ENCODE peak calls at places on chromosomes 11 and 22, in four cellular contexts. One of them, this sample, is unnamed.
A peak's percentile ranks its signal among the peaks of the same experiment; 100 is the strongest.

GRCh38 chr22:45317551-45318167 is 7.9 kb downstream of the FAM118A start:
- DNase-seq in WTC11: peak; percentile 41
- DNase-seq in fibroblast of mammary gland: peak; percentile 57
- DNase-seq in A549: no peak
- DNase-seq in this sample: peak; percentile 45

GRCh38 chr11:14148653-14149273 is 186.2 kb downstream of the SPON1 start:
- DNase-seq in WTC11: no peak
- DNase-seq in A549: peak; percentile 10
- DNase-seq in fibroblast of mammary gland: peak; percentile 59
- DNase-seq in this sample: no peak

GRCh38 chr11:130451261-130452019 is 3.0 kb downstream of the ADAMTS15 start:
- DNase-seq in WTC11: no peak
- DNase-seq in A549: no peak
- DNase-seq in fibroblast of mammary gland: peak; percentile 93
- DNase-seq in this sample: no peak

GRCh38 chr11:355581-356458 is 13.5 kb upstream of the B4GALNT4 start:
- DNase-seq in A549: peak; percentile 84
- DNase-seq in fibroblast of mammary gland: peak; percentile 92
- DNase-seq in WTC11: peak; percentile 93
- DNase-seq in this sample: peak; percentile 84

GRCh38 chr11:83025267-83025704 is 46.4 kb downstream of the RAB30 start:
- DNase-seq in fibroblast of mammary gland: no peak
- DNase-seq in WTC11: no peak
- DNase-seq in A549: no peak
- DNase-seq in this sample: no peak

GRCh38 chr11:29318134-29318845 is 698.5 kb downstream of the KCNA4 start:
- DNase-seq in WTC11: no peak
- DNase-seq in A549: no peak
- DNase-seq in fibroblast of mammary gland: peak; percentile 51
- DNase-seq in this sample: no peak

GRCh38 chr11:41316726-41317125 is 142.7 kb downstream of the LRRC4C start:
- DNase-seq in WTC11: no peak
- DNase-seq in A549: no peak
- DNase-seq in fibroblast of mammary gland: no peak
- DNase-seq in this sample: no peak

GRCh38 chr11:7204778-7205177 is 46.9 kb upstream of the SYT9 start:
- DNase-seq in A549: no peak
- DNase-seq in WTC11: no peak
- DNase-seq in fibroblast of mammary gland: peak; percentile 8
- DNase-seq in this sample: no peak

GRCh38 chr11:116109228-116109627 is 605.0 kb upstream of the CADM1 start:
- DNase-seq in A549: peak; percentile 39
- DNase-seq in fibroblast of mammary gland: peak; percentile 29
- DNase-seq in WTC11: no peak
- DNase-seq in this sample: peak; percentile 3

GRCh38 chr22:44277404-44278135 is 35.2 kb downstream of the SHISAL1 start:
- DNase-seq in WTC11: no peak
- DNase-seq in fibroblast of mammary gland: no peak
- DNase-seq in A549: no peak
- DNase-seq in this sample: no peak

GRCh38 chr11:65627202-65627601 is 10.7 kb upstream of the SIPA1 start:
- DNase-seq in fibroblast of mammary gland: no peak
- DNase-seq in A549: no peak
- DNase-seq in WTC11: no peak
- DNase-seq in this sample: no peak

GRCh38 chr22:49072996-49073645 is 754.6 kb downstream of the BRD1 start:
- DNase-seq in WTC11: no peak
- DNase-seq in fibroblast of mammary gland: no peak
- DNase-seq in A549: no peak
- DNase-seq in this sample: no peak

GRCh38 chr22:49737101-49737551 is 90.5 kb downstream of the BRD1 start:
- DNase-seq in fibroblast of mammary gland: no peak
- DNase-seq in A549: no peak
- DNase-seq in WTC11: no peak
- DNase-seq in this sample: no peak

GRCh38 chr11:88544656-88545280 is 207.2 kb upstream of the CTSC start:
- DNase-seq in WTC11: no peak
- DNase-seq in A549: no peak
- DNase-seq in fibroblast of mammary gland: peak; percentile 89
- DNase-seq in this sample: no peak

GRCh38 chr11:57358543-57358961 is 20.4 kb downstream of the P2RX3 start:
- DNase-seq in A549: no peak
- DNase-seq in fibroblast of mammary gland: peak; percentile 23
- DNase-seq in WTC11: no peak
- DNase-seq in this sample: no peak

GRCh38 chr11:70603064-70603755 is 204.9 kb downstream of the CTTN start:
- DNase-seq in fibroblast of mammary gland: no peak
- DNase-seq in A549: no peak
- DNase-seq in WTC11: no peak
- DNase-seq in this sample: no peak

GRCh38 chr11:111205622-111206385 is 39.7 kb upstream of the POU2AF2 start:
- DNase-seq in WTC11: no peak
- DNase-seq in fibroblast of mammary gland: peak; percentile 13
- DNase-seq in A549: no peak
- DNase-seq in this sample: no peak

GRCh38 chr11:2378527-2379210 is 1.6 kb downstream of the CD81 start:
- DNase-seq in A549: no peak
- DNase-seq in fibroblast of mammary gland: peak; percentile 88
- DNase-seq in WTC11: no peak
- DNase-seq in this sample: no peak

DNA sequence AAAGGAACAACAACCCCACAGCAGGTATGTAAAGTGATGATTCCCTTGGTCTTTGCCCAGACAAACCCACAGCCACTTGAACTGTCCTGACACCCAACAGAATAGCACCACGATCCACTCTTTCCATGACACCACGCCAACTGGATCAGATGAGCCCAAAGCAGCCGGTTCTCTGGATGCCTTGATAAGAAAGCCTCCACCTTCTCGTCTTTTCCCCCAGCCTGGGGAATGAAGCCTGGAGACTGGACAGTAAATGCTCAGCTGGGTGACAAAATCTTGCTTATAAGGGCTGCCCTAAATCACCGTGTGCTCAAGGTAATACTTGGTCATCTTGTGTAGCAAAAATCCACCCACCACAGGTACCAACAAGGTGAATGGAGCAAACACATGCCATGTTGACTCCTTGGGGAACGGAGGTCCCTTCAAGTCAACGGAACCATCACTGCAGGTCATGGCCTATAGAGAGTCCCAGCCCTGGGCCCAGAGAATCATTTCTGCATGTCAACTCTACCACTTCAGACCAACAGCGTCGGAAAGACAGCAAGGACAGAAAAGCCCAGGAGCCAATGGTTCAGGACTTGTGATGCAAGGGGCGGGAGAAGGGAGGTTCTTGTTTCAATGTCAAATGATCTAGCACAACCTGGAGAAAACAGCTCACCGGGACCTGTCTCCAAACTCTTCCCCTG is 2.2 kb upstream of the MYO18B start:
- DNase-seq in fibroblast of mammary gland: no peak
- DNase-seq in WTC11: no peak
- DNase-seq in A549: no peak
- DNase-seq in this sample: no peak
- TF ChIP-seq CTCF in fibroblast of mammary gland: no peak
- TF ChIP-seq CTCF in WTC11: no peak
- TF ChIP-seq CTCF in A549: no peak
- TF ChIP-seq CTCF in this sample: no peak

DNA sequence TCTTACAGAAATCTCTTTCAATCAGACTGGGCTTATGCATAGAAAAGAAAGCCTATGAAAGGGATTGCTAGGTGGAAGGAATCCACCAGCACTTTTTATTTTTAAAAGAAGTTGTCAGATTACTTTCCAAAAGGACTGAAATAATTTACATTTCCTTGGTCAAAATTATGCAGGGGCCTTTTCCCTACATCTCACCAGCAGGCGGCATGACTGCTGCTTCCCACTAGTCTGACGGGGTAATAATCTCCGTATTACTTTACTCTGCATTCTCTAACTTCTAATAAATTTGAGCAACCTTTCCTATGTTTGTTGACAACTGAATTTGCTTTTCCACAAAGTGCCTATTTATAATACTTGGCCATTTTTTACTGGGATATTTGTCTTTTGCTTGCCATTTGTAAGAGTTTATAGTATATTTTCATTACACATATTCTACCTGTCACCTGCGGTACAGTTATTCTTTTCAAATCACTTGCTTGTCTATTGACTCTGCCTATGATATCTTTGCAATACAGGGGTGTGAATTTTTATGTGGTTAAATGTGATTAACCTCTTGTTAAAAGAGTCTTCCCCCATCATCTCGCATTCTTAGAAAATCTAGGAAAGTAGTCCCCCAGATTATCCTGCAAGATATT is 51.9 kb upstream of the USP47 start:
- DNase-seq in fibroblast of mammary gland: peak; percentile 23
- DNase-seq in WTC11: no peak
- DNase-seq in A549: peak; percentile 41
- DNase-seq in this sample: peak; percentile 38
- TF ChIP-seq CTCF in fibroblast of mammary gland: peak; percentile 59
- TF ChIP-seq CTCF in WTC11: no peak
- TF ChIP-seq CTCF in A549: peak; percentile 82
- TF ChIP-seq CTCF in this sample: peak; percentile 47

GRCh38 chr22:32562916-32563315 is 88.3 kb downstream of the FBXO7 start:
- DNase-seq in WTC11: no peak
- DNase-seq in fibroblast of mammary gland: peak; percentile 29
- DNase-seq in A549: no peak
- DNase-seq in this sample: no peak

GRCh38 chr22:32562396-32562795 is 87.8 kb downstream of the FBXO7 start:
- DNase-seq in WTC11: no peak
- DNase-seq in A549: no peak
- DNase-seq in fibroblast of mammary gland: no peak
- DNase-seq in this sample: no peak

GRCh38 chr22:32567544-32567943 is 92.9 kb downstream of the FBXO7 start:
- DNase-seq in fibroblast of mammary gland: no peak
- DNase-seq in WTC11: no peak
- DNase-seq in A549: no peak
- DNase-seq in this sample: no peak

GRCh38 chr22:32564170-32565001 is 89.8 kb downstream of the FBXO7 start:
- DNase-seq in WTC11: no peak
- DNase-seq in fibroblast of mammary gland: peak; percentile 80
- DNase-seq in A549: no peak
- DNase-seq in this sample: no peak

GRCh38 chr22:32565002-32565339 is 90.4 kb downstream of the FBXO7 start:
- DNase-seq in fibroblast of mammary gland: no peak
- DNase-seq in A549: no peak
- DNase-seq in WTC11: no peak
- DNase-seq in this sample: no peak
- TF ChIP-seq CTCF in fibroblast of mammary gland: no peak
- TF ChIP-seq CTCF in A549: no peak
- TF ChIP-seq CTCF in WTC11: no peak
- TF ChIP-seq CTCF in this sample: no peak

DNA sequence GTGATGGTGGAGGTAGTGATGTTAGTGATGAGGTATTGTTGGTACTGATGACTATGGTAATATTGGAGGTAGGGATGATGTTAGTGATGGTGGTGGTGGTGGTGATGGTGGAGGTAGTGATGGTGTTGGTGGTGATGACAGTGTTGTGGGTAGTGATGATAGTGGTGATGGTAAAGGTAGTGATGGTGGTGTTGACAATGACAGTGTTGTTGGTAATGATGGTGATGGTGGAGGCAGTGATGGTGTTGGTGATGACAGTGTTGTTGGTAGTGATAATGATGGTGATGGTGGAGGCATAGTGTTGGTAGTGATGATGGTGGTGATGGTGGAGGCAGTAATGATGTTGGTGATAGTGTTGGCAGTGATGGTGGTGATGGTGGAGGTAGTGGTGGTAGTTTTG is 65.1 kb downstream of the MYO7A start:
- DNase-seq in fibroblast of mammary gland: no peak
- DNase-seq in WTC11: no peak
- DNase-seq in A549: no peak
- DNase-seq in this sample: no peak
- TF ChIP-seq CTCF in fibroblast of mammary gland: no peak
- TF ChIP-seq CTCF in WTC11: no peak
- TF ChIP-seq CTCF in A549: no peak
- TF ChIP-seq CTCF in this sample: no peak

DNA sequence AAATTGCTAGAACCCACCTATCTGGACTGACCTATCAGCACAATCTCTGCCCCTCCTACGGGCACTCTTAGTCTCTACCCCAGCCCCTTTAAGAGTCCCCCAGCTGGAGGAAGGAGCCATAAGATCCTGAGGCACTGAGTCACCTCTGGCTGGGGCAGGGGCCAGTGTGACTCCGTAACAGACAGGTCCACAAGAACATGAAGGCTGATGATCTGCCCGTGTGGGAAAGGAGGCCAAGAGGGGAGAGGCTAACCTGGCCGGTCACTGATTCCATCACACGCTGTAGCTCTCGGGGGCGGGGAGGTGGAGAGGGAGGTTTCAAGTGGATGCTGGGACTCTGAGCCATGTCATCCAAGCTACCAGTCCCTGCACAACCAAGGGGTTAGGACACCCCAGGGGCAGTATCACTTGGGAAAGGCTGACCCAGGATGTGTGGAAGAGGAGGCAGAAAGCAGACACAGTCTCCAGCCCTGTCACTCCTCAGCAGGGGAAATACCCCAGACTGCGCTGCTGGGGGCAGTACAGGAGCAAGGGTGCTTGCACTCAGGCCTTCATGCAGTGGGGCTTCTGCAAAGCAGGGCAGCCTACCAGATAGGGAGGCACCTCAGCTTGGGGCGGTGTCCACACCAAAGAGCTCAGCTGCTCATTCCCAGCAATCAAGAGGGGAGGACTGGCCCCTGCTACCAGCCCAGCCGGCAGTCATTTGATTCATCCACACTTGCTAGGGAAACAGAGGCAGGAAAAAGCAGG is 22.3 kb downstream of the ARHGAP1 start:
- DNase-seq in fibroblast of mammary gland: peak; percentile 59
- DNase-seq in A549: no peak
- DNase-seq in WTC11: no peak
- DNase-seq in this sample: no peak
- TF ChIP-seq CTCF in fibroblast of mammary gland: peak; percentile 3
- TF ChIP-seq CTCF in A549: no peak
- TF ChIP-seq CTCF in WTC11: no peak
- TF ChIP-seq CTCF in this sample: no peak

GRCh38 chr11:114251797-114252327 is 44.3 kb upstream of the NNMT start:
- DNase-seq in fibroblast of mammary gland: no peak
- DNase-seq in A549: no peak
- DNase-seq in WTC11: peak; percentile 48
- DNase-seq in this sample: no peak
- TF ChIP-seq CTCF in fibroblast of mammary gland: no peak
- TF ChIP-seq CTCF in A549: no peak
- TF ChIP-seq CTCF in WTC11: no peak
- TF ChIP-seq CTCF in this sample: no peak